ENCODE peak calls at places on chromosomes 1 and 21, in ten cellular contexts. Q is posterior cingulate gyrus; M is stimulated activated naive CD8-positive, alpha-beta T cell treated with anti-CD3 and anti-CD28 coated beads, Interleukin-15, amount 100 ng/mL, for 72 hours; Y is PC-9; D is tibial nerve; E is cardiac muscle cell; C is AG20443; I is AG08396; R is CD4-positive, CD25-positive, alpha-beta regulatory T cell; A is stimulated activated CD8-positive, alpha-beta memory T cell treated with anti-CD3 and anti-CD28 coated beads, Interleukin-15, amount 100 ng/mL, for 24 hours. G is an unnamed sample.

GRCh38 chr1:149885364-149886111 is 13.8 kb upstream of the BOLA1 start:
- DNase-seq in Q (peak; percentile 76), M (peak; percentile 89), Y (peak; percentile 61), D (peak; percentile 86), E (peak; percentile 81), C (peak; percentile 88), I (peak; percentile 81), R (peak; percentile 89), A (peak; percentile 22), G (peak; percentile 88)

GRCh38 chr1:159795534-159795933 is 6.6 kb upstream of the FCRL6 start:
- DNase-seq in Q (no peak), M (no peak), Y (no peak), D (no peak), E (no peak), C (no peak), I (no peak), R (no peak), A (no peak), G (no peak)

GRCh38 chr1:26913754-26914619 is at the start of gene NR0B2:
- DNase-seq in Q (no peak), M (no peak), Y (peak; percentile 37), D (no peak), E (no peak), C (no peak), I (no peak), R (no peak), A (no peak), G (no peak)

GRCh38 chr1:1004780-1005697 is 5.1 kb upstream of the HES4 start:
- DNase-seq in Q (no peak), M (no peak), Y (peak; percentile 84), D (no peak), E (peak; percentile 69), C (peak; percentile 34), I (peak; percentile 66), R (no peak), A (no peak), G (no peak)

GRCh38 chr21:45887121-45887611 is 94.4 kb upstream of the COL6A1 start:
- DNase-seq in Q (peak; percentile 59), M (no peak), Y (no peak), D (no peak), E (peak; percentile 32), C (peak; percentile 60), I (no peak), R (no peak), A (no peak), G (no peak)

GRCh38 chr1:97368296-97368695 is 552.5 kb downstream of the DPYD start:
- DNase-seq in Q (no peak), M (no peak), Y (no peak), D (no peak), E (no peak), C (no peak), I (no peak), R (no peak), A (no peak), G (no peak)

GRCh38 chr1:45543599-45544417 is 6.8 kb upstream of the AKR1A1 start:
- DNase-seq in Q (peak; percentile 35), M (peak; percentile 42), Y (no peak), D (peak; percentile 38), E (peak; percentile 53), C (no peak), I (no peak), R (peak; percentile 71), A (peak; percentile 33), G (no peak)

GRCh38 chr1:147486876-147487656 is 54.2 kb upstream of the BCL9 start:
- DNase-seq in Q (no peak), M (no peak), Y (no peak), D (no peak), E (no peak), C (no peak), I (no peak), R (no peak), A (no peak), G (no peak)

GRCh38 chr1:66312316-66312715 is 221.6 kb upstream of the SGIP1 start:
- DNase-seq in Q (no peak), M (no peak), Y (no peak), D (no peak), E (no peak), C (no peak), I (no peak), R (no peak), A (no peak), G (no peak)

G was measured in T1000.